ENCODE peak calls at places on chromosome 21, in four cellular contexts. Z is SK-N-SH, Q is K562, E is HepG2. G is an unnamed sample.

GRCh38 chr21:39111928-39112327 is 71.3 kb downstream of the PSMG1 start:
- DNase-seq in Z (no peak), Q (no peak), E (no peak), G (no peak)

GRCh38 chr21:17828223-17828622 is 9.1 kb upstream of the C21orf91 start:
- DNase-seq in Q (no peak), E (no peak), Z (no peak), G (no peak)

GRCh38 chr21:36966846-36967657 is 583 bp upstream of the HLCS start:
- DNase-seq in Z (no peak), E (no peak), Q (no peak), G (peak)

GRCh38 chr21:33308586-33309490 is 15.9 kb upstream of the IFNAR1 start:
- DNase-seq in Q (no peak), E (no peak), Z (peak), G (no peak)

GRCh38 chr21:31078796-31079195 is 40.5 kb upstream of the KRTAP19-8 start:
- DNase-seq in Z (no peak), E (no peak), Q (no peak), G (no peak)

GRCh38 chr21:43864806-43865470 is at the start of gene AGPAT3:
- DNase-seq in E (no peak), Q (peak), Z (peak), G (no peak)

GRCh38 chr21:37371041-37371397 is 4.4 kb downstream of the DYRK1A start:
- DNase-seq in Z (no peak), E (no peak), Q (no peak), G (no peak)

GRCh38 chr21:33266784-33267135 is 593 bp downstream of the IL10RB start:
- DNase-seq in Q (peak), E (no peak), Z (peak), G (no peak)

GRCh38 chr21:42219606-42220137 is 732 bp downstream of the ABCG1 start:
- DNase-seq in Q (no peak), E (no peak), Z (peak), G (peak)

GRCh38 chr21:39384674-39385298 is 35.9 kb upstream of the HMGN1 start:
- DNase-seq in E (peak), Z (no peak), Q (no peak), G (no peak)

GRCh38 chr21:30463713-30464112 is 16.5 kb downstream of the KRTAP19-1 start:
- DNase-seq in Q (no peak), E (no peak), Z (peak), G (no peak)

GRCh38 chr21:37532868-37533780 is 166.6 kb downstream of the DYRK1A start:
- DNase-seq in E (no peak), Q (peak), Z (no peak), G (peak)

GRCh38 chr21:40840441-40840840 is 6.5 kb downstream of the DSCAM start:
- DNase-seq in E (no peak), Z (no peak), Q (no peak), G (no peak)

GRCh38 chr21:38852278-38852677 is 46.5 kb downstream of the ETS2 start:
- DNase-seq in Q (peak), Z (no peak), E (no peak), G (no peak)

GRCh38 chr21:31110430-31110829 is 72.2 kb upstream of the KRTAP19-8 start:
- DNase-seq in Z (no peak), E (no peak), Q (no peak), G (no peak)

GRCh38 chr21:42554251-42554937 is 40.7 kb downstream of the SLC37A1 start:
- DNase-seq in Q (no peak), E (no peak), Z (no peak), G (peak)

GRCh38 chr21:45228171-45228641 is 59.5 kb downstream of the POFUT2 start:
- DNase-seq in Z (no peak), Q (no peak), E (peak), G (no peak)

GRCh38 chr21:25568230-25568629 is 39.1 kb downstream of the MRPL39 start:
- DNase-seq in Q (no peak), Z (no peak), E (no peak), G (no peak)

GRCh38 chr21:42118901-42119300 is 47.8 kb downstream of the UMODL1 start:
- DNase-seq in Q (no peak), E (no peak), Z (peak), G (no peak)

GRCh38 chr21:43877936-43878575 is 13.0 kb downstream of the AGPAT3 start:
- DNase-seq in E (no peak), Z (no peak), Q (no peak), G (no peak)

GRCh38 chr21:14358775-14359174 is 24.2 kb downstream of the HSPA13 start:
- DNase-seq in E (no peak), Q (no peak), Z (no peak), G (no peak)

GRCh38 chr21:38822754-38823374 is 17.1 kb downstream of the ETS2 start:
- DNase-seq in Z (no peak), E (no peak), Q (no peak), G (no peak)

GRCh38 chr21:38668067-38668466 is 137.7 kb upstream of the ETS2 start:
- DNase-seq in Q (no peak), E (no peak), Z (no peak), G (no peak)

GRCh38 chr21:37193006-37193405 is 74.1 kb downstream of the VPS26C start:
- DNase-seq in Q (no peak), Z (no peak), E (no peak), G (peak)

GRCh38 chr21:43684424-43684823 is 25.1 kb downstream of the RRP1B start:
- DNase-seq in Q (no peak), Z (no peak), E (no peak), G (no peak)

DNA sequence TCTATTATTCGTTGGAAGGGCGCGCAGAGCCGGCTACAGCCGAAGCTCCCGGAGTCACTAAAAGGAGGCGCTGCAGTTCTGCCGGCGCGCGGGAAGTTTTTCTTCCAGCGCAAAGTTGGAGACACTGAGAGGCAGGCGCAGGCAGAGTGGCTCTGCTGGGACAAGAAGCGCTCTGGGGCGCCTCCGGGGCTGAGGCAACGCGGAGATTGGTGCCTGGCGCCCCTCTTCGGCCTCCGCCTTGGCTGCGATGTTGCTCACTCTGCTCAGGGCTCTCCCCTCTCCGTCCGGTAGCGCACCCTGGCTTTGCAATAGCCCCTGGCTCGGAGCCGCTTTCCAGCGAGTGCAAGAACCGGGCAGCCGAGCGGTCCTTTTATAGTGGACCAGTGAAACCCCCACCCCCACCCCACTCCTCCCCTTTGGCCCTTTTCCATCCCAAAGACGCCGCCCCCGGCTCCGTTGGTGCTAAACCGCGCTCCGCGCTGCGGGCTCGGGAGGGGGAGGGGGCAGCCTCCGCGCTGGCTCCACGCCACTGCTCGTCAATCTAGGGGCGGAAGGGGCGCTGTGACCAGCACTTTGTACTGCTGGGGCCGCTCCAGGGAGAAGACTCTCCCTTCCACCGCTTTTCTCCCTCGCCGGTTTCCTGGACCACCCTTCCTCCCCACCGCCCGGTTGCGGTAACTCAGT is at the start of gene ADAMTS1:
- DNase-seq in Q (no peak), E (peak), Z (peak), G (peak)
- TF ChIP-seq FOXJ3 in Q (no peak), E (no peak), Z (no peak), G (no peak)

GRCh38 chr21:28334407-28334806 is 658.3 kb downstream of the LTN1 start:
- DNase-seq in Q (no peak), E (no peak), Z (no peak), G (no peak)
- TF ChIP-seq FOXJ3 in Q (no peak), E (no peak), Z (no peak), G (no peak)

GRCh38 chr21:46299167-46299566 is 13.0 kb downstream of the YBEY start:
- DNase-seq in Z (no peak), Q (no peak), E (no peak), G (no peak)

GRCh38 chr21:46308431-46308830 is 15.2 kb downstream of the C21orf58 start:
- DNase-seq in Z (no peak), Q (no peak), E (no peak), G (no peak)

GRCh38 chr21:46304437-46304836 is 18.3 kb downstream of the YBEY start:
- DNase-seq in E (no peak), Z (no peak), Q (no peak), G (no peak)

GRCh38 chr21:46301759-46302158 is 15.6 kb downstream of the YBEY start:
- DNase-seq in Q (no peak), E (no peak), Z (no peak), G (no peak)

DNA sequence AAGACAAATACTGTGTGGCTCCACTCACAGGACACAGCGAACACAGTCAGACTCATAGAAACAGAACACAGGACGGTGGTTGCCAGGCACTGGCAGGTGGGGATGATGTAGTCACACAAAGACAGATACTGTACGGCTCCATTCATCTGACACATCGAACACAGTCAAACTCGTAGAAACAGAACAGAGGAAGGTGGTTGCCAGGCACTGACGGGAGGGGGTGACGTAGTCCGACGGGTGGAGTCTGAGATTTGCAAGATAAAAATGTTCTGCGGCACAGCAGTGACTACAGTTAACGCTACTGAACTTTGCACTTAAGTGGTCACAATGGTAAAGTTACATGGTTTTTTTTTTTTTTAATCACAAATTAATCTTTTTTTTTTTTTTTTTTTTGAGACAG is 18.7 kb downstream of the C21orf58 start:
- DNase-seq in Z (no peak), Q (no peak), E (no peak), G (no peak)
- TF ChIP-seq FOXJ3 in Z (no peak), Q (no peak), E (no peak), G (no peak)

GRCh38 chr21:46307625-46308024 is 16.0 kb downstream of the C21orf58 start:
- DNase-seq in E (no peak), Z (no peak), Q (no peak), G (no peak)
- TF ChIP-seq FOXJ3 in E (no peak), Z (no peak), Q (no peak), G (no peak)

GRCh38 chr21:21682172-21682571 is 684.0 kb downstream of the NCAM2 start:
- DNase-seq in E (no peak), Z (no peak), Q (no peak), G (no peak)
- TF ChIP-seq FOXJ3 in E (no peak), Z (no peak), Q (no peak), G (no peak)

GRCh38 chr21:34602061-34602460 is 12.9 kb downstream of the RCAN1 start:
- DNase-seq in Q (no peak), E (no peak), Z (no peak), G (no peak)
- TF ChIP-seq FOXJ3 in Q (no peak), E (no peak), Z (no peak), G (no peak)

GRCh38 chr21:16476056-16476850 is 746.5 kb downstream of the USP25 start:
- DNase-seq in Z (no peak), E (no peak), Q (no peak), G (no peak)
- TF ChIP-seq FOXJ3 in Z (no peak), E (no peak), Q (no peak), G (no peak)